ENCODE peak calls at places on chromosome X, in four cellular contexts. P, U, X and D are unnamed samples. For H3K27me3 and H3K9me3, the result is how much of the 10 kb centered on the place peaks cover.

GRCh38 chrX:136215559-136215958 is 35.6 kb downstream of the MAP7D3 start:
- DNase-seq in P (no peak), X (no peak), U (no peak), D (no peak)

GRCh38 chrX:87468941-87469340 is 48.7 kb upstream of the KLHL4 start:
- DNase-seq in P (no peak), U (no peak), X (no peak), D (no peak)

GRCh38 chrX:47862680-47863079 is 26.0 kb downstream of the ZNF81 start:
- DNase-seq in U (no peak), P (no peak), X (no peak), D (no peak)

GRCh38 chrX:43655151-43655676 is 885 bp upstream of the MAOA start:
- DNase-seq in X (peak), P (peak), U (peak), D (peak)

GRCh38 chrX:34275710-34276109 is 143.6 kb upstream of the FAM47A start:
- DNase-seq in P (no peak), X (no peak), U (no peak), D (no peak)

GRCh38 chrX:1932231-1932630 is 317.4 kb downstream of the ASMT start:
- DNase-seq in X (no peak), P (no peak), U (no peak), D (no peak)

GRCh38 chrX:119573840-119574393 is 446 bp upstream of the UBE2A start:
- DNase-seq in X (peak), P (no peak), U (peak), D (no peak)

GRCh38 chrX:128396601-128397000 is 344.4 kb upstream of the ACTRT1 start:
- DNase-seq in P (no peak), X (no peak), U (no peak), D (no peak)

GRCh38 chrX:122303761-122304160 is 880.3 kb upstream of the GRIA3 start:
- DNase-seq in U (no peak), X (no peak), P (no peak), D (no peak)

GRCh38 chrX:70096052-70096451 is 33.8 kb downstream of the OTUD6A start:
- DNase-seq in U (peak), X (no peak), P (no peak), D (no peak)
- TF ChIP-seq CTCF in U (no peak), X (peak), P (no peak), D (no peak)

GRCh38 chrX:105975382-105975781 is 63.1 kb downstream of the SERPINA7 start:
- DNase-seq in P (no peak), U (no peak), X (no peak), D (no peak)

GRCh38 chrX:105969487-105969886 is 69.0 kb downstream of the SERPINA7 start:
- DNase-seq in X (no peak), P (no peak), U (no peak), D (no peak)

GRCh38 chrX:105973387-105973739 is 65.2 kb downstream of the SERPINA7 start:
- DNase-seq in P (no peak), U (no peak), X (no peak), D (no peak)

DNA sequence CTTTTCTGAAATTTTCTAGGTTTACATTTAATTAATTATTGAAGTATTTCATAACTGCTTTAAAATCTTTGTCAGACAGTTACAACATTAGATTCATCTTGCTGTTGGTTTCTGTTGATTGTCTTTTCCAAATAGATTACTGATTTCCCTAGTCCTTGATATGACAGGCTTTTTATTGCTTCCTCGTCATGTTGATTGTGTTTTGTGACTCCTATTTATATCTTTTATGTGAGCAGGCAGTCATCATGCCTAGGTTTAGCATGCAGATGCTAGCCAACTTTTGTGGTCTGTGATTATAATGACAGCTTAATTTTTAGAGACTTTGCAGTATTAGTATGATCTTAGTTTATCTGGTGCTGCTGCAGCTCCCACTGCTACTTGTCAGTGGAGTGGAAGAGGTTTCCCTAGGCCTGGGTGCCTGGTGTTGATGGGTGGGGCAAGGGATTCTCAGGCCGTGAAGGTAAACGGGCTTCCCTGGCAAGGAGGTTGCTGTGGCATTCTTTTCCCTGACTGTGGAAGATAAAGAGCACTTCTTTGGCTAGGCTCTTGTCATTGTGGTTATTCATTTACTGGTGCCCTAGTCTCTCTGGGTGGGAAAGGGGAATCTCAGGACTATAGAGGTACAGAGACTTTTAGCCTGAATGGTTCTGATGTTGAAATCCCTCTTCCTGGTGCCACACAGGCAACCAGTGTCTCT is 65.7 kb downstream of the SERPINA7 start:
- DNase-seq in P (no peak), X (no peak), U (no peak), D (no peak)
- H3K27me3 ChIP-seq in P (under half), X (under half), U (under half), D (under half)

DNA sequence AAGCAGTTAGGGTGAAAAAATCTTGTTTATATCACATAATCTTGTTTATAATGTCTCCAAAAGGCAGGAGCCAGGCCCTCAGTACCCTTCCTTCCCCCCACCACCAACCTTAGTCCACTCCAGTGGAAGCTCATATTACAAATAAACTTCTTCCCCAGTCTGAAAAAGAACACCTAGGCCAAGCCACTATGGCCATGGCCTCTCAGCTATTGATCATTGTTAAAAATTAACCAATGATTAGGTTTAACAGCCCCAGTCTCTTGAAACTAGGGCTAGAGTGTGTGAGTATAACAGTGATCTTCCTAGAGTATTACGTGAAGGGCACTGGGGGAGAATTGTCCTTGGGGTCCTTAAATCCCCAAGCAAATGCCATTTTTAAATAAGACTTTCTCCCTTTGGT is 411.9 kb upstream of the EDA2R start:
- DNase-seq in P (no peak), X (no peak), U (no peak), D (no peak)
- H3K9me3 ChIP-seq in P (under half), X (under half), U (under half), D (under half)

GRCh38 chrX:9183481-9183880 is 149.6 kb upstream of the FAM9B start:
- DNase-seq in P (no peak), U (no peak), X (no peak), D (no peak)

GRCh38 chrX:9184231-9184630 is 150.3 kb upstream of the FAM9B start:
- DNase-seq in P (no peak), U (no peak), X (no peak), D (no peak)

GRCh38 chrX:9182041-9182440 is 148.1 kb upstream of the FAM9B start:
- DNase-seq in P (no peak), U (no peak), X (no peak), D (no peak)

DNA sequence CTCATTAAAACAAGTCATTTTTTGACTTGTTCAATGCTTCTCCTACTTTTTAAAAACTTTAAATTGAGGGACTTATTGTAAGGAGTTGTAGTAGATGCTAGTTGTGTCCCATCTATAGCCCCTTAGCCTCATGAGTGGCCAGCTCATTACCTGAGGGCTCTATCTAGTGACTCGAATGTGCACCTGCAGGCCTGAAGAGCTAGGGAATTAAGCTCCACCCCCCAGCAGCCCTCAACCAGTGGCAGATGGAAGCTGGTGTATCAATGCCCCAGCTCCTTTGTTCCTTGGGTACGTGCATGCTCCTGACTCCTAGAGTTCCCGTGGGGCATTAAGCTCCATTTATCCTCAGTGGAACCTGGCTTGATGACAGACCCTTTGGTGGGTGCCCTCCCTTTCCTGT is 146.7 kb upstream of the FAM9B start:
- DNase-seq in U (no peak), P (no peak), X (no peak), D (no peak)
- TF ChIP-seq CTCF in U (no peak), P (no peak), X (no peak), D (no peak)

DNA sequence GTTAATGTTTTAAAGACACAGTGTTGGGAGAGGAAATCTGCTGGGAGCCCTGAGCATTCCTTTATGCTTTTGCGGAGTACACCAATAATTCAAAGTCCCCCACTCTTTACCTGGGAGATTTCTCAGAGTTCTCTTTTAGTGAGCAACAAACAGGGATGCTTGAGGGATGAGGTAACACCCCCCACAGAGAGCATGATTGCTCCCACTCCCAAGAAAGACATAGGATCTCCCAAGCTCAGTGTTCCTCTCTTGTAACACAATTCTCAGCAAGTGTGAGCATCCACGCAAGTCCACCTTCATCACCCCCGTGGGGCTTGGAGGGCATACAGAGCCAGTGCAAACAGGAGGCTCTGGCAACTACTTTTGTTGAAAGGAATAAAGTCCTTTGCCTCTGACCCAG is 36.1 kb downstream of the GSPT2 start:
- DNase-seq in P (no peak), X (no peak), U (no peak), D (no peak)
- H3K27me3 ChIP-seq in P (under half), X (under half), U (under half), D (under half)

DNA sequence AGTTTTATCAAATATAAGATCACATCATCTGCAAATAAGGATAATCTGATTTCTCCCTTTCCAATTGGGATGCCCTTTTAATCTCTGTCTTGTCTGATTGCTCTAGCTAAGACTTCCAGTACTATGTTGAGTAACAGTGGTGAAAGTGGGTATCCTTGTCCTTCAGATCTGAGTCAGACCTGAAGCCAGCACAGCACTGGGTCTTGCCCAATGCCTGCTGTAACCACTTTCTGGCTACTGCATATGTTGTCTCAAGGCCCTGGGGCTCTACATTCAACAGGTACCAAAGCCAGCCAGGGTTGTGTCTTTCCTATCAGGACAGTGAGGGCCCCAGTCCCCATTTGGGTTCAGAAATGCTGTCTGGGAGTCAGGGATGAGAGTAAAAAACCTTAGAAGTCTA is 90.3 kb downstream of the CYSLTR1 start:
- DNase-seq in P (no peak), U (no peak), X (no peak), D (no peak)
- H3K9me3 ChIP-seq in P (under half), U (under half), X (under half), D (under half)

DNA sequence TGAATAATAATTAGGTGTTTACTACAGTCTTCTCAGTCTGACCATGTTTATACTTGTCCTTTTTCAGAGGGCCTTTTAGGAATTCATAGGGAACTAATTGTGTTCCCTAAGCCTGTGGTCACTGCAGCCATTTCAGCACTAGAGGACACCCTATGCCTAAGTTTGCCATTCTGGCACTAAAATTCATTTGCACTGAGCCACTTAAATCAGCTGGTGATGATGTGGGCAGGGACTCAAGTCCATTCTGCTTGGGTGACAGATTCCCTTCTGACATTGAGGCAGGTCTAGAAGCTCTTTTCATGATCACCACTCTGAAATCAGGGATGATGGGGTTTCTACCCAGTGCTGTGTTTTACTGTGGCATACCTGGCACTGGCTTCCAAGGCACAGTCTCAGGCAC is 1178.9 kb upstream of the DIAPH2 start:
- DNase-seq in P (no peak), U (no peak), X (no peak), D (no peak)
- TF ChIP-seq CTCF in P (no peak), U (no peak), X (peak), D (no peak)

GRCh38 chrX:112056886-112057285 is 25.7 kb downstream of the TRPC5 start:
- DNase-seq in U (peak), X (no peak), P (no peak), D (no peak)

GRCh38 chrX:112048707-112049106 is 33.9 kb downstream of the TRPC5 start:
- DNase-seq in U (no peak), P (no peak), X (no peak), D (no peak)

GRCh38 chrX:112051546-112051945 is 31.0 kb downstream of the TRPC5 start:
- DNase-seq in U (no peak), P (no peak), X (no peak), D (no peak)

GRCh38 chrX:112058255-112058654 is 24.3 kb downstream of the TRPC5 start:
- DNase-seq in P (no peak), X (no peak), U (no peak), D (no peak)

GRCh38 chrX:112053169-112053568 is 29.4 kb downstream of the TRPC5 start:
- DNase-seq in U (no peak), X (no peak), P (no peak), D (no peak)
- H3K27me3 ChIP-seq in U (under half), X (under half), P (under half), D (under half)